ENCODE peak calls at places on chromosomes 12 and 14, in four cellular contexts. One of them, this sample, is unnamed.

GRCh38 chr12:24418157-24418556 is 468.7 kb upstream of the SOX5 start:
- DNase-seq in central memory CD4-positive, alpha-beta T cell: no peak
- DNase-seq in cerebellum: no peak
- DNase-seq in sigmoid colon: no peak
- DNase-seq in this sample: no peak

GRCh38 chr12:5586201-5586600 is 154.3 kb downstream of the NTF3 start:
- DNase-seq in sigmoid colon: no peak
- DNase-seq in cerebellum: no peak
- DNase-seq in central memory CD4-positive, alpha-beta T cell: no peak
- DNase-seq in this sample: no peak

GRCh38 chr12:119615518-119616475 is 22.2 kb downstream of the TMEM233 start:
- DNase-seq in sigmoid colon: no peak
- DNase-seq in cerebellum: no peak
- DNase-seq in central memory CD4-positive, alpha-beta T cell: no peak
- DNase-seq in this sample: no peak

GRCh38 chr14:58104808-58105207 is 47.2 kb downstream of the ARMH4 start:
- DNase-seq in central memory CD4-positive, alpha-beta T cell: no peak
- DNase-seq in sigmoid colon: no peak
- DNase-seq in cerebellum: no peak
- DNase-seq in this sample: no peak

GRCh38 chr12:57151741-57152407 is 4.5 kb upstream of the LRP1-AS start:
- DNase-seq in cerebellum: peak
- DNase-seq in central memory CD4-positive, alpha-beta T cell: no peak
- DNase-seq in sigmoid colon: peak
- DNase-seq in this sample: no peak

GRCh38 chr12:132248439-132249157 is 80.8 kb downstream of the GALNT9 start:
- DNase-seq in sigmoid colon: no peak
- DNase-seq in cerebellum: no peak
- DNase-seq in central memory CD4-positive, alpha-beta T cell: no peak
- DNase-seq in this sample: no peak

GRCh38 chr12:112833272-112833671 is 41.7 kb downstream of the RPH3A start:
- DNase-seq in sigmoid colon: no peak
- DNase-seq in central memory CD4-positive, alpha-beta T cell: no peak
- DNase-seq in cerebellum: no peak
- DNase-seq in this sample: no peak

GRCh38 chr14:33668066-33668465 is 282.8 kb downstream of the EGLN3 start:
- DNase-seq in cerebellum: no peak
- DNase-seq in central memory CD4-positive, alpha-beta T cell: no peak
- DNase-seq in sigmoid colon: no peak
- DNase-seq in this sample: no peak

GRCh38 chr14:34420547-34421150 is 41.4 kb downstream of the SPTSSA start:
- DNase-seq in central memory CD4-positive, alpha-beta T cell: no peak
- DNase-seq in sigmoid colon: no peak
- DNase-seq in cerebellum: no peak
- DNase-seq in this sample: no peak

GRCh38 chr12:40202095-40203059 is 22.4 kb upstream of the LRRK2 start:
- DNase-seq in sigmoid colon: no peak
- DNase-seq in central memory CD4-positive, alpha-beta T cell: no peak
- DNase-seq in cerebellum: no peak
- DNase-seq in this sample: peak

GRCh38 chr14:34361504-34362011 is 100.5 kb downstream of the SPTSSA start:
- DNase-seq in sigmoid colon: no peak
- DNase-seq in cerebellum: no peak
- DNase-seq in central memory CD4-positive, alpha-beta T cell: no peak
- DNase-seq in this sample: no peak

GRCh38 chr14:106489112-106489881 is 962.9 kb downstream of the TMEM121 start:
- DNase-seq in cerebellum: no peak
- DNase-seq in sigmoid colon: no peak
- DNase-seq in central memory CD4-positive, alpha-beta T cell: no peak
- DNase-seq in this sample: no peak

GRCh38 chr12:103840399-103840880 is 594 bp downstream of the NT5DC3 start:
- DNase-seq in cerebellum: no peak
- DNase-seq in sigmoid colon: no peak
- DNase-seq in central memory CD4-positive, alpha-beta T cell: no peak
- DNase-seq in this sample: peak

GRCh38 chr12:112239881-112240280 is 114.5 kb downstream of the TRAFD1 start:
- DNase-seq in sigmoid colon: no peak
- DNase-seq in central memory CD4-positive, alpha-beta T cell: no peak
- DNase-seq in cerebellum: no peak
- DNase-seq in this sample: peak

GRCh38 chr12:12506541-12506940 is 56.1 kb downstream of the DUSP16 start:
- DNase-seq in sigmoid colon: no peak
- DNase-seq in central memory CD4-positive, alpha-beta T cell: no peak
- DNase-seq in cerebellum: no peak
- DNase-seq in this sample: no peak

GRCh38 chr12:112375105-112375504 is 7.1 kb downstream of the HECTD4 start:
- DNase-seq in sigmoid colon: no peak
- DNase-seq in cerebellum: no peak
- DNase-seq in central memory CD4-positive, alpha-beta T cell: no peak
- DNase-seq in this sample: no peak

GRCh38 chr12:122100568-122100967 is 22.0 kb downstream of the MLXIP start:
- DNase-seq in central memory CD4-positive, alpha-beta T cell: no peak
- DNase-seq in sigmoid colon: no peak
- DNase-seq in cerebellum: no peak
- DNase-seq in this sample: no peak

GRCh38 chr14:106691601-106692291 is 1165.4 kb downstream of the TMEM121 start:
- DNase-seq in cerebellum: no peak
- DNase-seq in central memory CD4-positive, alpha-beta T cell: peak
- DNase-seq in sigmoid colon: no peak
- DNase-seq in this sample: peak

GRCh38 chr12:109637996-109638395 is 64.4 kb downstream of the MVK start:
- DNase-seq in cerebellum: no peak
- DNase-seq in sigmoid colon: no peak
- DNase-seq in central memory CD4-positive, alpha-beta T cell: no peak
- DNase-seq in this sample: no peak

GRCh38 chr14:106083082-106083481 is 556.7 kb downstream of the TMEM121 start:
- DNase-seq in cerebellum: no peak
- DNase-seq in central memory CD4-positive, alpha-beta T cell: no peak
- DNase-seq in sigmoid colon: no peak
- DNase-seq in this sample: no peak

GRCh38 chr12:95182868-95183415 is 34.3 kb downstream of the FGD6 start:
- DNase-seq in cerebellum: no peak
- DNase-seq in sigmoid colon: no peak
- DNase-seq in central memory CD4-positive, alpha-beta T cell: no peak
- DNase-seq in this sample: no peak

GRCh38 chr12:66813137-66813867 is 134.4 kb upstream of the GRIP1 start:
- DNase-seq in central memory CD4-positive, alpha-beta T cell: no peak
- DNase-seq in sigmoid colon: no peak
- DNase-seq in cerebellum: no peak
- DNase-seq in this sample: no peak

GRCh38 chr12:27270148-27270547 is 26.1 kb downstream of the STK38L start:
- DNase-seq in sigmoid colon: no peak
- DNase-seq in cerebellum: no peak
- DNase-seq in central memory CD4-positive, alpha-beta T cell: no peak
- DNase-seq in this sample: no peak

GRCh38 chr12:58765653-58766554 is 154.4 kb downstream of the LRIG3 start:
- DNase-seq in cerebellum: no peak
- DNase-seq in central memory CD4-positive, alpha-beta T cell: no peak
- DNase-seq in sigmoid colon: no peak
- DNase-seq in this sample: no peak

GRCh38 chr12:51391047-51391837 is at the start of gene GALNT6:
- DNase-seq in sigmoid colon: no peak
- DNase-seq in cerebellum: no peak
- DNase-seq in central memory CD4-positive, alpha-beta T cell: peak
- DNase-seq in this sample: peak

This sample was measured in naive B cell.